ENCODE peak calls at places on chromosomes 6 and 20, in eight cellular contexts. I is fibroblast of lung, G is neural crest cell, U is BJ, S is cardiac fibroblast, Y is right atrium auricular region, B is testis, H is spleen. V is an unnamed sample.

GRCh38 chr20:50113420-50114224 is 672 bp upstream of the UBE2V1 start:
- DNase-seq in I (no peak), G (no peak), U (no peak), S (no peak), Y (no peak), B (no peak), H (no peak), V (no peak)

GRCh38 chr6:73083886-73084285 is 141.4 kb downstream of the KHDC1L start:
- DNase-seq in I (no peak), G (no peak), U (no peak), S (no peak), Y (no peak), B (no peak), H (no peak), V (no peak)

GRCh38 chr6:36650848-36651247 is 27.7 kb upstream of the CDKN1A start:
- DNase-seq in I (peak), G (no peak), U (no peak), S (no peak), Y (no peak), B (no peak), H (no peak), V (peak)

GRCh38 chr6:149342525-149342924 is 25.0 kb downstream of the TAB2 start:
- DNase-seq in I (no peak), G (no peak), U (no peak), S (no peak), Y (no peak), B (no peak), H (no peak), V (no peak)

GRCh38 chr6:155495011-155495768 is 39.6 kb upstream of the NOX3 start:
- DNase-seq in I (peak), G (no peak), U (peak), S (peak), Y (peak), B (peak), H (no peak), V (no peak)

GRCh38 chr6:102759415-102759814 is 1365.9 kb downstream of the GRIK2 start:
- DNase-seq in I (no peak), G (no peak), U (no peak), S (no peak), Y (no peak), B (no peak), H (no peak), V (no peak)

GRCh38 chr6:154909821-154910220 is 85.3 kb upstream of the TIAM2 start:
- DNase-seq in I (peak), G (peak), U (no peak), S (peak), Y (no peak), B (no peak), H (no peak), V (no peak)

GRCh38 chr6:20699402-20699801 is 165.1 kb downstream of the CDKAL1 start:
- DNase-seq in I (no peak), G (no peak), U (no peak), S (no peak), Y (no peak), B (no peak), H (no peak), V (no peak)

GRCh38 chr6:92777146-92777740 is 642.1 kb downstream of the EPHA7 start:
- DNase-seq in I (peak), G (no peak), U (no peak), S (peak), Y (no peak), B (no peak), H (no peak), V (no peak)

GRCh38 chr6:106116125-106116524 is 30.0 kb downstream of the PRDM1 start:
- DNase-seq in I (no peak), G (no peak), U (no peak), S (peak), Y (no peak), B (peak), H (no peak), V (no peak)

GRCh38 chr6:29908341-29908662 is 34.0 kb upstream of the HLA-A start:
- DNase-seq in I (no peak), G (no peak), U (no peak), S (no peak), Y (no peak), B (no peak), H (no peak), V (no peak)

GRCh38 chr20:8049321-8049720 is 29.8 kb upstream of the TMX4 start:
- DNase-seq in I (no peak), G (no peak), U (no peak), S (no peak), Y (no peak), B (no peak), H (no peak), V (no peak)

GRCh38 chr6:93581371-93581770 is 162.0 kb upstream of the EPHA7 start:
- DNase-seq in I (no peak), G (no peak), U (no peak), S (no peak), Y (no peak), B (no peak), H (no peak), V (no peak)

GRCh38 chr6:25359191-25359861 is 80.2 kb downstream of the CARMIL1 start:
- DNase-seq in I (peak), G (no peak), U (peak), S (peak), Y (peak), B (no peak), H (no peak), V (no peak)

GRCh38 chr6:107607109-107607508 is 117.2 kb downstream of the SOBP start:
- DNase-seq in I (peak), G (no peak), U (no peak), S (peak), Y (no peak), B (peak), H (no peak), V (no peak)

GRCh38 chr20:43507150-43508080 is at the start of gene L3MBTL1:
- DNase-seq in I (peak), G (peak), U (no peak), S (peak), Y (no peak), B (peak), H (peak), V (no peak)

GRCh38 chr20:53515749-53516148 is 77.9 kb downstream of the ZNF217 start:
- DNase-seq in I (no peak), G (no peak), U (no peak), S (no peak), Y (no peak), B (no peak), H (no peak), V (no peak)

GRCh38 chr20:62155428-62156253 is 12.1 kb downstream of the SS18L1 start:
- DNase-seq in I (no peak), G (no peak), U (no peak), S (no peak), Y (no peak), B (no peak), H (no peak), V (no peak)

GRCh38 chr6:109240370-109241084 is 141.7 kb downstream of the CD164 start:
- DNase-seq in I (no peak), G (no peak), U (no peak), S (peak), Y (no peak), B (no peak), H (no peak), V (no peak)

GRCh38 chr20:12699374-12700228 is 309.2 kb upstream of the SPTLC3 start:
- DNase-seq in I (no peak), G (no peak), U (no peak), S (no peak), Y (no peak), B (no peak), H (no peak), V (no peak)

GRCh38 chr6:130296854-130297253 is 69.0 kb upstream of the TMEM200A start:
- DNase-seq in I (no peak), G (no peak), U (no peak), S (no peak), Y (no peak), B (no peak), H (no peak), V (no peak)

GRCh38 chr20:34927736-34928135 is 27.9 kb downstream of the GSS start:
- DNase-seq in I (no peak), G (no peak), U (peak), S (no peak), Y (no peak), B (no peak), H (no peak), V (no peak)

GRCh38 chr6:135180458-135181332 is at the start of gene MYB:
- DNase-seq in I (peak), G (peak), U (no peak), S (peak), Y (no peak), B (peak), H (peak), V (no peak)

GRCh38 chr6:130962951-130963350 is 100.1 kb downstream of the EPB41L2 start:
- DNase-seq in I (no peak), G (no peak), U (no peak), S (no peak), Y (no peak), B (no peak), H (no peak), V (no peak)

GRCh38 chr6:111718990-111719389 is 113.3 kb upstream of the TRAF3IP2 start:
- DNase-seq in I (peak), G (no peak), U (peak), S (no peak), Y (no peak), B (no peak), H (no peak), V (no peak)

GRCh38 chr20:13302647-13303425 is 81.8 kb downstream of the ISM1 start:
- DNase-seq in I (peak), G (peak), U (no peak), S (peak), Y (no peak), B (peak), H (no peak), V (no peak)

GRCh38 chr6:113713665-113714064 is 143.5 kb upstream of the MARCKS start:
- DNase-seq in I (no peak), G (no peak), U (no peak), S (no peak), Y (no peak), B (no peak), H (no peak), V (no peak)

GRCh38 chr6:69622230-69622629 is 174.6 kb downstream of the LMBRD1 start:
- DNase-seq in I (no peak), G (no peak), U (no peak), S (no peak), Y (no peak), B (no peak), H (no peak), V (no peak)

GRCh38 chr6:18595774-18596528 is 208.8 kb downstream of the RNF144B start:
- DNase-seq in I (peak), G (peak), U (peak), S (peak), Y (peak), B (peak), H (no peak), V (no peak)

GRCh38 chr6:156852858-156853216 is 75.7 kb downstream of the ARID1B start:
- DNase-seq in I (no peak), G (no peak), U (no peak), S (no peak), Y (no peak), B (no peak), H (no peak), V (no peak)

GRCh38 chr6:42326248-42326647 is 108.6 kb upstream of the MRPS10 start:
- DNase-seq in I (no peak), G (no peak), U (no peak), S (no peak), Y (no peak), B (no peak), H (no peak), V (no peak)

GRCh38 chr6:42321976-42322375 is 104.3 kb upstream of the MRPS10 start:
- DNase-seq in I (no peak), G (no peak), U (no peak), S (no peak), Y (no peak), B (no peak), H (no peak), V (no peak)

GRCh38 chr6:42318485-42318884 is 100.8 kb upstream of the MRPS10 start:
- DNase-seq in I (no peak), G (no peak), U (no peak), S (no peak), Y (no peak), B (no peak), H (no peak), V (no peak)

GRCh38 chr6:42320762-42321161 is 103.1 kb upstream of the MRPS10 start:
- DNase-seq in I (peak), G (no peak), U (no peak), S (peak), Y (no peak), B (no peak), H (no peak), V (no peak)

DNA sequence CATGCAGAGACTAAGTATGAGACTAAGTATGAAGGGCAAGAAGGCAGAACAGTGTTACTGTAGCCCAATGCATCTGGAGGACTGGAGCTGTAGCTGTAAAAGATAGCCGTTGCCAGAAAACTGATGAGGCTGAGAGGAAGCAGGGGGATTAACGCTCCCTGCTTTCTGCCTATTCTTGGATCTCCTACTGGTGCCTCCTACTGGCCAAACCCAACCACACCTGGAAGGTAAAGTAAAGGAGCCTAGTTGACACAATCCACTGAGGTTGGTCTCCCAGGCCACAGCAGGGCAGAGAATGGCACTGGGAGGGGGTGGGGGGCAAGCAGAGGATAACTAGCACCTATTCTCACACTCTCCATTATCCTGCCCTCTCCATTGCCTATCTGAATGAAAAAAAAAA is 105.0 kb upstream of the MRPS10 start:
- DNase-seq in I (no peak), G (no peak), U (no peak), S (no peak), Y (no peak), B (no peak), H (no peak), V (no peak)
- TF ChIP-seq CTCF in I (no peak), G (no peak), U (no peak), S (no peak), Y (no peak), B (no peak), H (no peak), V (no peak)

DNA sequence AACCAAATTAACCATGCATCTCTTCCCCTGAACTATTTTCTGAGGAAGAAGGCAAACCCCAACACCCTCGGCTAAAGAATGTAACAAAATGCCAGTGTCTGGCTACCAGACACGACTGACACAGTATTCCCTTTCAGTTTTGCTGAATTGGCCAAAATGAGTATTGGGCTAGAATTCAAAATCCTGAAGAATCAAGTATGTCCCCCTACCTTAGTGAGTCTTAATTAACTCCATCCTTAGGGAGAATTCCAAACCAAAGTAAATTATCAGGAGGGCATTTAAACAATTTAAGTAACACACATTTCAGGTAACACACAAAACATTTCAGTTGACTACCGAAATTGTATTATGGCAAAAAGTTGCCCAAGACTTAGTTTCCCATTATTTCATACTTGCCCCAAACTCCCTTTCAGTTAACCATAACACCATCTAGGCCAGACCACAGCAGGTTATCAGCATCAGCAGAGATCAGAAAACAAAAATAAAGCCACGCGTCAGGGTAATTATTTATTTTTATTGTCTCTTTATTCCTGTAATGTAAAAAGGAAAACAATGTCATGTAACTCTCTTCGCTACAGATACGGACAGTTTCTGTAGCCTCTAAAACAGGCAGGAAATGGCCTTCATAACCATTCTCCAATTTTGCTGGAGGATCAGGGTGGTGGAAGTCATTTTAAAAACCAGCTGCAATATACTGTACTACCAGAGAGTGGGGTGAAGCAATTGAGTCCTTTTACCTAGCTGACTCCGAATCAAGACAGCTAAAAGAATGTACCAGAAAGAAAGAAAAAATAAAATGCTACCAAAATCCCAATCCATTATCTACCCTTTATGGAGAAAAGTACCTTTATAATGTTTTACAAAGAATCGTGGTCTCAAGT is 1.9 kb downstream of the SNX5 start:
- DNase-seq in I (peak), G (no peak), U (no peak), S (peak), Y (no peak), B (no peak), H (no peak), V (no peak)
- TF ChIP-seq CTCF in I (no peak), G (peak), U (no peak), S (peak), Y (no peak), B (no peak), H (peak), V (peak)

DNA sequence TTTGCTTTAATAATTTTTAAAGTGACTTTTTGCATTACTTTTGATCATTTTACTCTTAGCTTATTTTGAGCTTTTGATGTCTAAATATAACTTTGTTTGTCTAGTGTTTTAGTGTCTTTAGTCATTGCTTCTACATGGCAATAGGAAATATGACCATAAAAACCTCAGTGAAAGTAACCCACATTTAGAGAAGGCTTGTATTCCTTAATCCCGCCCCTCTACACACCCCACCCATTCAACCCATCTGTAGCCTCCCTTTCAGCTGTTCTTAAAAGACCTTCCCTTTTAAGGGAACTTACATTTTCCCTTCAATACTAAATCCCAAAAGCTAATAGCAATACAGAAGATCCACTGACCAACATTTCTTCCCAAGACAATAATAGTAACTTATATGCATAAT is 225.4 kb downstream of the LAMA2 start:
- DNase-seq in I (no peak), G (no peak), U (no peak), S (no peak), Y (no peak), B (no peak), H (no peak), V (no peak)
- TF ChIP-seq CTCF in I (no peak), G (no peak), U (no peak), S (no peak), Y (no peak), B (no peak), H (no peak), V (no peak)

GRCh38 chr20:64255361-64256281 is at the start of gene PCMTD2:
- DNase-seq in I (peak), G (peak), U (no peak), S (peak), Y (peak), B (peak), H (peak), V (no peak)
- TF ChIP-seq CTCF in I (no peak), G (peak), U (no peak), S (no peak), Y (no peak), B (no peak), H (no peak), V (peak)

GRCh38 chr6:170404036-170404435 is 97.5 kb downstream of the FAM120B start:
- DNase-seq in I (no peak), G (no peak), U (no peak), S (no peak), Y (no peak), B (no peak), H (no peak), V (no peak)
- TF ChIP-seq CTCF in I (no peak), G (no peak), U (no peak), S (no peak), Y (no peak), B (no peak), H (no peak), V (no peak)